ENCODE peak calls at places on chromosome X, in four cellular contexts. F is OCI-LY7, T is AG04450, V is cardiac muscle cell. L is an unnamed sample.

GRCh38 chrX:53190363-53190960 is 34.5 kb downstream of the KDM5C start:
- DNase-seq in F (peak; percentile 12), T (no peak), V (no peak), L (no peak)

GRCh38 chrX:1767026-1767425 is 152.2 kb downstream of the ASMT start:
- DNase-seq in F (no peak), T (no peak), V (no peak), L (no peak)

GRCh38 chrX:153336128-153336894 is 2.4 kb downstream of the ZNF275 start:
- DNase-seq in F (peak; percentile 54), T (no peak), V (no peak), L (no peak)

GRCh38 chrX:110734894-110735541 is 60.6 kb downstream of the CHRDL1 start:
- DNase-seq in F (no peak), T (no peak), V (peak; percentile 47), L (peak; percentile 64)

GRCh38 chrX:34437586-34437985 is 219.5 kb downstream of the TMEM47 start:
- DNase-seq in F (no peak), T (no peak), V (no peak), L (no peak)

GRCh38 chrX:74422029-74422352 is 698 bp downstream of the SLC16A2 start:
- DNase-seq in F (no peak), T (no peak), V (no peak), L (no peak)

GRCh38 chrX:72296991-72297390 is 8.7 kb downstream of the CITED1 start:
- DNase-seq in F (no peak), T (no peak), V (no peak), L (no peak)

GRCh38 chrX:91414710-91415109 is 19.9 kb upstream of the PABPC5 start:
- DNase-seq in F (no peak), T (no peak), V (no peak), L (no peak)

GRCh38 chrX:140503714-140504351 is 1.0 kb downstream of the SOX3 start:
- DNase-seq in F (no peak), T (no peak), V (peak; percentile 18), L (no peak)

GRCh38 chrX:107826286-107827136 is 845 bp downstream of the MID2 start:
- DNase-seq in F (no peak), T (no peak), V (peak; percentile 66), L (no peak)

GRCh38 chrX:105173071-105173470 is 47.4 kb downstream of the TEX13A start:
- DNase-seq in F (no peak), T (no peak), V (no peak), L (no peak)

GRCh38 chrX:13093489-13094140 is 49.2 kb upstream of the FAM9C start:
- DNase-seq in F (no peak), T (no peak), V (no peak), L (no peak)

GRCh38 chrX:3026074-3026588 is 15.1 kb upstream of the ARSF start:
- DNase-seq in F (no peak), T (no peak), V (no peak), L (no peak)

GRCh38 chrX:4805559-4805958 is 1092.1 kb upstream of the PRKX start:
- DNase-seq in F (no peak), T (no peak), V (no peak), L (no peak)

GRCh38 chrX:97039363-97040029 is 155.8 kb downstream of the RPA4 start:
- DNase-seq in F (no peak), T (no peak), V (peak; percentile 81), L (no peak)

GRCh38 chrX:108157628-108158027 is 66.0 kb downstream of the ATG4A start:
- DNase-seq in F (no peak), T (no peak), V (no peak), L (no peak)

GRCh38 chrX:115260330-115260729 is 26.4 kb upstream of the LRCH2 start:
- DNase-seq in F (no peak), T (peak; percentile 2), V (peak; percentile 5), L (no peak)

GRCh38 chrX:103464774-103465117 is 54.5 kb downstream of the RAB40A start:
- DNase-seq in F (peak; percentile 55), T (peak; percentile 52), V (peak; percentile 83), L (no peak)

GRCh38 chrX:103461156-103461555 is 58.1 kb downstream of the RAB40A start:
- DNase-seq in F (no peak), T (no peak), V (no peak), L (no peak)

GRCh38 chrX:103467156-103467555 is 52.1 kb downstream of the RAB40A start:
- DNase-seq in F (no peak), T (no peak), V (no peak), L (no peak)

GRCh38 chrX:103467870-103468269 is 51.4 kb downstream of the RAB40A start:
- DNase-seq in F (no peak), T (no peak), V (no peak), L (no peak)

DNA sequence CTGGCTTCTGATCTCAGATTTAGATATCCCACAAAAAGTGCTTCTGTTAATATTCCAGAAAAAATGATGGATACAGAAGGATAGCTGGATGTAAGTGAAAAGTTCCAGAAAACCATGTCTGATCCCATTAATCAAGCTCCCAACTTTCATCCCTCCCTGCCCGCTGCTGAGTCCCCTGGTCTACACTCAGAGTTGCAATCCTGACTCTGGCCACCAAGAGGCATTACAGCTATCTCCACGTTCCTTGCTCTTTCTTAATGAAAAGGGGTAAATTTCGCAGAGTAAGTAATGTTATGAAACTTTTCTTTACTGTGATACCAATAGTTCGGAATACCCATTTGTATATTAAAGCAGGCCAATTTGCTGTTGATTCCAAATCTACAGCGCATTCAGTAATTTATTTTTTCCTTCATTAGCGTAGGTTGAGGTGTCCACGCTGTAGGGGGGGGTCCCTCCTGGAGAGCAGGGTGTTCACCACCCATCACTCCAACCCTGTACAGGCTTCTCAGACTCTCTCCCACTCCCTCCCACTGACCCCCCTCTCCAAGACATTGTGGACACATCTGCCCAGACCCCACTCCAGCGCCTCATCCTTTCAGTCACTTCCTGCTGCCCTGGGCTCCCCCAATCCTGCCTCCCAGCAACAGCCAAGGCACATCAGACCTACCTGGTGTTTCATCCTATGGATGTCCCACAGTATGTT is 55.1 kb downstream of the RAB40A start:
- DNase-seq in F (peak; percentile 31), T (no peak), V (peak; percentile 59), L (no peak)
- H3K4me3 ChIP-seq in F (peak overlapping the region; percentile 58), T (no peak overlapping the region), V (no peak overlapping the region), L (peak overlapping the region; percentile 3)

DNA sequence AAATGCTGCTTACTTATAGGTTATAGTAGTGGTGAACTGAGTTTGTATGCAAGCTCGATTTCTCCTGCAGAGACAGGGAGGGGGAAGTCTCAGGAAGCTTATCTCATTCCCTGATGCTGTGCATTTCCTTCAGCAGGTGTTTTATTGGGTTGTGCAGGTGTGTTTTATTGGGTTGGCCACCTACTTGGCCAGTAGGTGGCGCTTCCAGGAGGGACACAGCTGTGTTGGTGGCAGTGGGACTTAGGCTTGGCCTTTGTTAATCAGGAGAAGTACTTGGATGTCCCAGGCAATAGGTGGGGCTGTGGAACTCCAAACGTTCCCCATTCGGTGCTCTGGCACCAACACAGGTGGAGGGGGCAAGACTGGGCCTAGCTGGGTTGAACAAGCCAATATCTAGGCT is 196.0 kb upstream of the DCAF8L1 start:
- DNase-seq in F (peak; percentile 0), T (no peak), V (no peak), L (no peak)
- TF ChIP-seq CTCF in F (peak; percentile 52), T (peak; percentile 11), V (peak; percentile 18), L (no peak)

DNA sequence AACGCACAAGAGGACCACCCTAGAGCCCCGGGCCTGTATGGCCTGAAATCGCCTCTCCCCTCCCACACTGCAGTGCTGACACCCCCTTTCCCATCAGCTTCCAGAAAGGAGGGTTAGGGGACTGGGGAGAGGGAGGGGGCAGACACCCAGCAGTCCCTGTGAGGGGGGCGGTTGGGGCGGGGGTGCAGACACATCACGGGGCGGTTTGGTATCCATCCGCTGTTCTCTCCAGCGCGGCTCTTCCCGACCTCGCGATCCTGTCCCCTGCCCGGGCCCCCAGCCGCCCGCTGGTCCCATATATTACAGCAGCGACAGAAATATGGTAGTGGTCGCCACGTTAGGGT is 404 bp upstream of the GPRASP2 start:
- DNase-seq in F (no peak), T (no peak), V (no peak), L (no peak)
- H3K4me3 ChIP-seq in F (no peak overlapping the region), T (peak overlapping the region; percentile 71), V (peak overlapping the region; percentile 78), L (peak overlapping the region; percentile 71)

DNA sequence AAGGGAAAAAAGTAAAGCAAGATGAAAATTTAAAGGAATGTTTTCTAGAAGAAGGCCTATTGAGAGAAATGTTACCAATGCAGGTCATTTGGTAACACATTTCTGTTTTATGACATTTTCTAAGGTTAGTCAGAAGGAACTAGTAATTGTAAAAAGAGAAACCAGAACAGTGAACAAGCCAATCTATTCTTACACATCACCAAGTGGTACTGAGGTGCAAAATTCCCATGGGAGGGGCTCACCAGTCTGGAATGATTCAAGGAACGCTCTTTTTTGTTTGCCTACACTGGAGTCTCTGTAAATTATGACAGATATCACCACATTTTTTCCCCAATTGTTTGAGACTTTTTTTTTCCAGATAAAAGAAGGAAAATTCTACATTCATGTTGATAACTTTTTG is 404.7 kb upstream of the CNKSR2 start:
- DNase-seq in F (no peak), T (no peak), V (no peak), L (no peak)
- TF ChIP-seq CTCF in F (no peak), T (no peak), V (no peak), L (no peak)

DNA sequence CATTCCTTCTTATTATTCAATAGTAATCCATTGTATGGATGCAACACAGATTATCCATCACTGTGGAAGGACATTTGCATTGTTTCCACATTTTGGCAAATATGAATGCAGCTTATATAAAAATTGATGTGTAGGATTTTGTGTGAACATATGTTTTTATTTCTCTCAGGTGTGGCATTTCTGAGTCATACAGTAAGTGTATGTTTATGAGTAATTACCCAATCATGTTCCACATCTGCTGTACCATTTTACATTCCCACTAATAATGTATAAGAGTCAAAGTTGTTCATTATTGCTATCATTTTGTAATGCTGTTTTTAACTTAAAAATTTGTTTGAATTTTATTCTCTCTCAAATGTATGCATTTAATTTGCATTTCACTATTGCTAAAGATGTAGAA is 25.5 kb downstream of the MAGEA4 start:
- DNase-seq in F (no peak), T (no peak), V (no peak), L (no peak)
- H3K4me3 ChIP-seq in F (no peak overlapping the region), T (no peak overlapping the region), V (no peak overlapping the region), L (no peak overlapping the region)

DNA sequence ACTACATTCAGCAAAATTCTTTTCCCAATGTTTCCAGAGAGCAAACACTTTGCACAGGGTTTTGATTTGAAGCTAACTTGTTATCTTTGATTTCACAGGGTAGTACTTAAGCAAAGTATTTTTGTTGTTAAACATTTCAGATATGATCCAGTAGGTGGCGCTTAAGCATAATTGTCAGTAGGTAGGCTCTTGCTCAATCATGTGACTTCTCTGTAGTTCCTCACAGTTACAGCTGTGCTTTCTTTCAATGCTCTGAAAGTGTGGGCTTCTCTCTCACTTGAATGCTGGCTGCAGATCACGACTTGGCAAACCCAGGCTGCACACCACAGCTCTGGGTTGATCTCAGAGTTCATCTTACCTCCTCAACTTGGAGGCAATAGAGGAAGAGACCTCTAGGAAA is 1016.5 kb downstream of the SH3BGRL start:
- DNase-seq in F (peak; percentile 48), T (no peak), V (no peak), L (no peak)
- TF ChIP-seq CTCF in F (peak; percentile 72), T (no peak), V (no peak), L (peak; percentile 15)

DNA sequence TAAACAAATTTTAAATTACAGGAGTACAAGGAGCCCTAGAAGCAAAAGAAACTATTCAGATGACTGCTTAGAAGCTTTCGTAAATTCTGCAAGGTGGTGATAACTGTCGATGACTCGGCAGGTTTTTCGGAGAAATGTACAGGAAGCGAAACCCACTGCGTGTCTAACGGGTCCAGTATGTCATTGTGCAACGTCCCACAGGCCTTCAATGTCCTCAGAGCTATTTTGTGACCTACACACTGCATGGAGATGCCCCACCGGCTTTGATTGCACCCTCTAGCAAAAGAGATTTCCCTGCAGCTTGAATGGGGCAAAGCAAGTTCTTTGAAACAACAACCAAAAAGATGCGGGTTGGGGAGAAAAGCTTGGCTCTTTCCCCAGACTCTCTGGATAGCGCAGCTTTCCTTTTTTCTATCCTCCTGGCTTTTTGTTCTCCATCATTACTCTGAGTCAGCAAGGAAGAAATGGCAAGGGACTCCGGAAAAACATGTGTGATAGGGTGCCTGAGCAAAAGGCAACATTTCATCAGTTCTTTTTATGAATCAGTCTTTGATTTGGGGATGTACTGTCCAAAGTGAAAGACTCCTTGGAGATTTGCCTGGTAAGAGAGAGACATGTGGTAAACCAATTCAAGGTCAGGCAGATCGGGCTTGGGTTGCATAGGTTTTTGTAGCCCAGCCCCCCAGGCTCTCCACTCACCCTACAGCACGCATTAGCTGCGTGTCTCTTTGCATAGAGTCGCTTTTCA is 112.0 kb upstream of the TBL1X start:
- DNase-seq in F (peak; percentile 34), T (no peak), V (peak; percentile 80), L (peak; percentile 53)
- H3K4me3 ChIP-seq in F (no peak overlapping the region), T (peak overlapping the region; percentile 3), V (no peak overlapping the region), L (no peak overlapping the region)